ENCODE peak calls at places on chromosome 16, in four cellular contexts. One of them, this sample, is unnamed.

GRCh38 chr16:10817963-10818941 is at the start of gene TVP23A:
- DNase-seq in Peyer's patch: no peak
- DNase-seq in lower leg skin: no peak
- DNase-seq in endothelial cell of umbilical vein: no peak
- DNase-seq in this sample: no peak

GRCh38 chr16:88650749-88651275 is at the start of gene CYBA:
- DNase-seq in Peyer's patch: peak
- DNase-seq in lower leg skin: peak
- DNase-seq in endothelial cell of umbilical vein: peak
- DNase-seq in this sample: peak

GRCh38 chr16:28863929-28864886 is 565 bp downstream of the SH2B1 start:
- DNase-seq in Peyer's patch: no peak
- DNase-seq in lower leg skin: no peak
- DNase-seq in endothelial cell of umbilical vein: peak
- DNase-seq in this sample: peak

GRCh38 chr16:78684655-78685400 is 585.4 kb downstream of the WWOX start:
- DNase-seq in Peyer's patch: no peak
- DNase-seq in lower leg skin: peak
- DNase-seq in endothelial cell of umbilical vein: no peak
- DNase-seq in this sample: no peak

GRCh38 chr16:11203111-11203623 is 52.8 kb downstream of the SOCS1 start:
- DNase-seq in Peyer's patch: no peak
- DNase-seq in lower leg skin: no peak
- DNase-seq in endothelial cell of umbilical vein: no peak
- DNase-seq in this sample: no peak

GRCh38 chr16:58495861-58496331 is 4.0 kb upstream of the NDRG4 start:
- DNase-seq in Peyer's patch: no peak
- DNase-seq in lower leg skin: no peak
- DNase-seq in endothelial cell of umbilical vein: no peak
- DNase-seq in this sample: no peak

GRCh38 chr16:24689128-24689527 is 40.3 kb upstream of the TNRC6A start:
- DNase-seq in Peyer's patch: no peak
- DNase-seq in lower leg skin: no peak
- DNase-seq in endothelial cell of umbilical vein: peak
- DNase-seq in this sample: peak

GRCh38 chr16:30006095-30006473 is 4.7 kb downstream of the DOC2A start:
- DNase-seq in Peyer's patch: no peak
- DNase-seq in lower leg skin: no peak
- DNase-seq in endothelial cell of umbilical vein: no peak
- DNase-seq in this sample: no peak

GRCh38 chr16:50360779-50361178 is 8.0 kb downstream of the BRD7 start:
- DNase-seq in Peyer's patch: no peak
- DNase-seq in lower leg skin: no peak
- DNase-seq in endothelial cell of umbilical vein: no peak
- DNase-seq in this sample: peak

GRCh38 chr16:86577314-86577971 is 906 bp upstream of the FOXL1 start:
- DNase-seq in Peyer's patch: no peak
- DNase-seq in lower leg skin: no peak
- DNase-seq in endothelial cell of umbilical vein: peak
- DNase-seq in this sample: no peak

GRCh38 chr16:73996624-73997339 is 299.8 kb upstream of the PSMD7 start:
- DNase-seq in Peyer's patch: no peak
- DNase-seq in lower leg skin: no peak
- DNase-seq in endothelial cell of umbilical vein: no peak
- DNase-seq in this sample: no peak

GRCh38 chr16:552171-552570 is 8.0 kb upstream of the PRR35 start:
- DNase-seq in Peyer's patch: no peak
- DNase-seq in lower leg skin: no peak
- DNase-seq in endothelial cell of umbilical vein: no peak
- DNase-seq in this sample: no peak

GRCh38 chr16:87747626-87748025 is 18.2 kb downstream of the KLHDC4 start:
- DNase-seq in Peyer's patch: no peak
- DNase-seq in lower leg skin: no peak
- DNase-seq in endothelial cell of umbilical vein: no peak
- DNase-seq in this sample: no peak

GRCh38 chr16:53504665-53505064 is 1.7 kb upstream of the AKTIP start:
- DNase-seq in Peyer's patch: no peak
- DNase-seq in lower leg skin: peak
- DNase-seq in endothelial cell of umbilical vein: peak
- DNase-seq in this sample: no peak

GRCh38 chr16:66248096-66248495 is 118.4 kb upstream of the CDH5 start:
- DNase-seq in Peyer's patch: no peak
- DNase-seq in lower leg skin: peak
- DNase-seq in endothelial cell of umbilical vein: no peak
- DNase-seq in this sample: no peak

GRCh38 chr16:5490499-5490898 is 392.9 kb upstream of the EEF2KMT start:
- DNase-seq in Peyer's patch: no peak
- DNase-seq in lower leg skin: no peak
- DNase-seq in endothelial cell of umbilical vein: no peak
- DNase-seq in this sample: peak

GRCh38 chr16:10529895-10530669 is 50.3 kb downstream of the EMP2 start:
- DNase-seq in Peyer's patch: no peak
- DNase-seq in lower leg skin: no peak
- DNase-seq in endothelial cell of umbilical vein: no peak
- DNase-seq in this sample: no peak

GRCh38 chr16:22373662-22374310 is 633 bp downstream of the CDR2 start:
- DNase-seq in Peyer's patch: peak
- DNase-seq in lower leg skin: no peak
- DNase-seq in endothelial cell of umbilical vein: peak
- DNase-seq in this sample: peak

GRCh38 chr16:59543641-59544040 is 809.5 kb upstream of the GOT2 start:
- DNase-seq in Peyer's patch: no peak
- DNase-seq in lower leg skin: no peak
- DNase-seq in endothelial cell of umbilical vein: peak
- DNase-seq in this sample: no peak

GRCh38 chr16:57741660-57742191 is 6.2 kb downstream of the KATNB1 start:
- DNase-seq in Peyer's patch: no peak
- DNase-seq in lower leg skin: no peak
- DNase-seq in endothelial cell of umbilical vein: no peak
- DNase-seq in this sample: no peak

DNA sequence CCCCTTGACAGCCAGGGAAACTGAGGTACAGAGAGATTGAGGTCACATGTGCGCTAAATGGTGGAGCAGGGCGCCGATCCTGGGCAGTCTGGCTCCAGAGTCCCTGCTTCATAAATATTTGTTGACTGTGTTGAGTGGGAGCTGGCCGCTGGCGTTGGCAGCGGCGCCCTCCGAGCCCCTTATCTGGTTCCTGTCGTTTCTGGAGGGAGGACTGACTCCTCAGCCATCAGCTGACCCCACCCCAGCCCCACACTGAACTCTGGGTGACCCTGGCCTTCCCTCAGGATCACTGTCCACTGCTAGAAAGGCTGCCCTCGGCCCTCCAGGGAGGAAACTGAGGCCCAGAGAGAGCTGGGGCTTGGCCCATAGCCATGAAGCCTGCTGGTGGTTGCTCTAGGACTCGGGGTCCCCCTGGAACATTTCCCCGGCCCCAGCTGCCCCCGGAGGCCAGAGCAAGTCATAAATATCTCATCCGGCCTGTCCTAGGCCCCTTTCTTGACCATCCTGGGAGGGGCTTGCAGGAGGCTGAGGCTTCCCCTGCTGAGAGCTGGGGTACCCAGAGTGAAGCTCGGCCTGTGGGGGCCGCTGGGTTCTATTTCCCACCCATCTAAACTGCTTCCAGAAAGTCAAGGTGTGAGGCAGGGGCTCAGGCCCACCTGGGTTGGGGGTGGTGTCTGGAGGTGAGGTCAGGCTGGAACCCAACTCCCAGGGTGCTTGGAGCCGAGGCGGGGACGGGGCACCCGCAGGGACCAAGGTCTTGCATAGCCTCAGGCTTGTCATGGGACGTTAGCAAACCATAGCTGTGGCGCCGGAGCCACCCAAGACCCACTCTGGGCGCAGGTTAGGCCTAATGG is 51.6 kb upstream of the GSE1 start:
- DNase-seq in Peyer's patch: no peak
- DNase-seq in lower leg skin: no peak
- DNase-seq in endothelial cell of umbilical vein: no peak
- DNase-seq in this sample: peak
- TF ChIP-seq POLR2A in Peyer's patch: no peak
- TF ChIP-seq POLR2A in lower leg skin: no peak
- TF ChIP-seq POLR2A in endothelial cell of umbilical vein: no peak
- TF ChIP-seq POLR2A in this sample: no peak

GRCh38 chr16:83807710-83808572 is at the start of gene HSBP1:
- DNase-seq in Peyer's patch: peak
- DNase-seq in lower leg skin: peak
- DNase-seq in endothelial cell of umbilical vein: peak
- DNase-seq in this sample: peak
- TF ChIP-seq POLR2A in Peyer's patch: peak
- TF ChIP-seq POLR2A in lower leg skin: no peak
- TF ChIP-seq POLR2A in endothelial cell of umbilical vein: peak
- TF ChIP-seq POLR2A in this sample: peak

GRCh38 chr16:17419266-17419665 is 51.5 kb downstream of the XYLT1 start:
- DNase-seq in Peyer's patch: no peak
- DNase-seq in lower leg skin: no peak
- DNase-seq in endothelial cell of umbilical vein: no peak
- DNase-seq in this sample: no peak

GRCh38 chr16:17414916-17415315 is 55.8 kb downstream of the XYLT1 start:
- DNase-seq in Peyer's patch: no peak
- DNase-seq in lower leg skin: no peak
- DNase-seq in endothelial cell of umbilical vein: no peak
- DNase-seq in this sample: no peak

GRCh38 chr16:17417740-17418139 is 53.0 kb downstream of the XYLT1 start:
- DNase-seq in Peyer's patch: no peak
- DNase-seq in lower leg skin: no peak
- DNase-seq in endothelial cell of umbilical vein: no peak
- DNase-seq in this sample: no peak

GRCh38 chr16:17414421-17414820 is 56.3 kb downstream of the XYLT1 start:
- DNase-seq in Peyer's patch: peak
- DNase-seq in lower leg skin: no peak
- DNase-seq in endothelial cell of umbilical vein: no peak
- DNase-seq in this sample: no peak

DNA sequence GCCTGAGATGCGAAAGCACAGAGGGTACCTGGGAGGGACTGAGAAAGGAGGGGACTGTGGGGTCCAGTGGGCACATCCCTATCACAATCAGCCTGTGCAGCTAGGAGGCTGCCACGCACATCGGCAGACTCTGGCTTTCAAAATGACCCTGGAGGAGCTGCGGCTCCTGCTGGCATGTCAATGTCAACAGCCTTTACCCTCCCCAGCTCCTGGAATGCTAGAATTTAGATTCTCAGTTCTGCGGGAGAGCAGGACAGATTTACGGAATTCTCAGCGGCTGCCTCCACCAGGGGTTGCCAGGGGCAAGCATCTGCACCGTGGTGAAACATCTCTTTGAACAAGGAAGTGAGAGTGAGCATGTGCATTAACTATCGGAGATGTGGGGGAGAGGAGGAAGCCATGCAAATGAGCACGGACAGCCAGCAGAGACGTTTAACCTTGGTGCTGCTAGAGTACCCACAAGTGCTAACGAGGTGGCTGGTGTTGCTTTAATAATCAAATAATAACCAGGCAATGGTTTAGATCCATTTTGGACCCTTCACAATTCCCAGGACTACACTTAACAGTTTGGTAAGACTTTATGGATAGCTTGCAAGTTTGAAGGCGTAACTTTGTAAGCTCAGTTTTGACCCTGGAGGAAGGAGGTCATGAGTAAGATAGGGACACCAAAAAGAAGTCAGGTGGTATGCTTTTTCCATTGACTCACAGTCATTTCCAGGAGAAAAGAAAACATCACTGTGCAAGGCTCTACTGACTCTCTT is 54.1 kb downstream of the XYLT1 start:
- DNase-seq in Peyer's patch: peak
- DNase-seq in lower leg skin: peak
- DNase-seq in endothelial cell of umbilical vein: no peak
- DNase-seq in this sample: no peak
- TF ChIP-seq POLR2A in Peyer's patch: no peak
- TF ChIP-seq POLR2A in lower leg skin: no peak
- TF ChIP-seq POLR2A in endothelial cell of umbilical vein: no peak
- TF ChIP-seq POLR2A in this sample: no peak

GRCh38 chr16:89701425-89702406 is at the start of gene SPATA2L:
- DNase-seq in Peyer's patch: peak
- DNase-seq in lower leg skin: peak
- DNase-seq in endothelial cell of umbilical vein: peak
- DNase-seq in this sample: peak
- TF ChIP-seq POLR2A in Peyer's patch: peak
- TF ChIP-seq POLR2A in lower leg skin: peak
- TF ChIP-seq POLR2A in endothelial cell of umbilical vein: peak
- TF ChIP-seq POLR2A in this sample: peak

DNA sequence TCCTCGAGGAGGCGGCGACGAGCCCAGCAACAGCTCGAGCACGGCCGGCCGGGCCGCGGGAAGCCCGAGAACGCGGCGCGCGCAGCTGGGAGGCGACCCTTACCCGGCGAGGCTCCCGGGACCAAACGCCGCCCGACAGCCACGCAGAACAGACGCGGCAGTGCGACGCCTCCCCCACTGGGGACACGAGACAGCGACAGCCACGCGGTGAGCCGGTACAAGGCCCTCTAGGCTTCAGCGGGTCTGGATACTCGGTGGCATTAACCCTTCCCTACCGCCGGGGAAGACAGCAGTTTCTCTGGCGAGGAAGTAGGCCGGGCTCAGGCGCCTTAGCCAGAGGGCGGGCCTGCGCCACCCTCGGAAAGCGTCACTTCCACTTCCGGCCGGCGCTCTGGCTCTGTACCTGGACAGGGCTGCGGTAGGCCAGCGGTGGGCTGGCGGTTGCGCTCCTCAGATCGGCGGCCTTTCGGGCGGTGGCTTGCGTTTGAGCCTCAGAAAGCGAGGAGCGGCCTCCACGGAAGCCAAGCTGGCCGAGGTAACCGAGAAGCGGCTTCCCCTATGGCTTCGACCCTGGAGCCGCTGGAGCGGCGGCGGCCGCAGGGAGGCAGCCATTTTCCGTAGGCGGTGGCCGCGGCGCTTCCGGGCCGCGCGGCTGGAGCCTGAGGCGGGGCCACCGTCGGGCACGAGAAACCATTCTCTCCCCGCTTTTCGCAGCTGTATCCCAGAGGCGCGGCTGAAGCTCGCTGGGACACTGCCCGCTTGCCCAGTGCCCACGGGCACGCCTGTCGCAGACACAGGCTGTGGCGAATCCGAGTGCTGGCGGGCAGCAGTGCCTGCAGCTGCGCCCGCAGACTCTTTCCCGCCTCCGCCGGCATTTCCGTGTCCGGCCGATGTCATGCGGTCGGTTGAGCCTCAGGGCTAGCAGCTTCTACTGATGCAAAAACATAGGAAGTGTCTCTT is at the start of the genes TIGD7 and ZNF75A:
- DNase-seq in Peyer's patch: peak
- DNase-seq in lower leg skin: peak
- DNase-seq in endothelial cell of umbilical vein: peak
- DNase-seq in this sample: peak
- TF ChIP-seq POLR2A in Peyer's patch: peak
- TF ChIP-seq POLR2A in lower leg skin: peak
- TF ChIP-seq POLR2A in endothelial cell of umbilical vein: peak
- TF ChIP-seq POLR2A in this sample: peak

DNA sequence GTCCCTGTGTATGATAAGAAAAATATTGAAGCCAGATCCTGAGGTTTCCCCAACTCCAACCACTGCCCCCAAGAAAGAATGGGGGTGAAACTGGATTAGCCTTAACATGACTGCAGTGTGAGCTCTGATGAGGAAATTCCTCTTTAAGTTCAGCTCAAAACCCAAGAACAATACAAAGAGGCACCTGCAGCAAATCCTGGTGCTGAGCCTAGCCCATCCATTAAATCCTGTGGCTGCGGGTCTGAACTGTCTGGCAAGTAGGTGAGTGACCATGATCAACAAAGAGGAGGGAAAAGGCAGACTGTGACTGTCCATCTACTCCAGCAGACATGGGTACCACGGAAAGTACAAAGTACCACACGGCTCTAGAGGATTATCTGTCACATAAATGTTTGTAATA is 64.2 kb downstream of the CREBBP start:
- DNase-seq in Peyer's patch: no peak
- DNase-seq in lower leg skin: no peak
- DNase-seq in endothelial cell of umbilical vein: no peak
- DNase-seq in this sample: no peak
- TF ChIP-seq POLR2A in Peyer's patch: no peak
- TF ChIP-seq POLR2A in lower leg skin: no peak
- TF ChIP-seq POLR2A in endothelial cell of umbilical vein: no peak
- TF ChIP-seq POLR2A in this sample: no peak

GRCh38 chr16:14529010-14529669 is 100.9 kb downstream of the PARN start:
- DNase-seq in Peyer's patch: peak
- DNase-seq in lower leg skin: peak
- DNase-seq in endothelial cell of umbilical vein: peak
- DNase-seq in this sample: peak
- TF ChIP-seq POLR2A in Peyer's patch: no peak
- TF ChIP-seq POLR2A in lower leg skin: no peak
- TF ChIP-seq POLR2A in endothelial cell of umbilical vein: no peak
- TF ChIP-seq POLR2A in this sample: no peak